ENCODE peak calls at places on chromosomes 13 and 19, in six cellular contexts. T, G, Q, V, W and O are unnamed samples.

GRCh38 chr13:106534844-106535551 is 464 bp downstream of the EFNB2 start:
- DNase-seq in G (peak), W (peak), V (no peak), Q (peak), T (peak), O (peak)

GRCh38 chr13:99119686-99120085 is 81.0 kb upstream of the UBAC2 start:
- DNase-seq in Q (no peak), T (no peak), V (no peak), G (no peak), W (no peak), O (peak)

GRCh38 chr19:6662692-6663091 is 7.3 kb downstream of the TNFSF14 start:
- DNase-seq in Q (no peak), G (no peak), W (no peak), V (no peak), T (no peak), O (no peak)

GRCh38 chr19:45607071-45608029 is 5.3 kb upstream of the GPR4 start:
- DNase-seq in W (peak), V (peak), G (peak), T (peak), Q (no peak), O (peak)

GRCh38 chr13:79434578-79434977 is 28.5 kb upstream of the RBM26 start:
- DNase-seq in Q (no peak), G (no peak), W (no peak), V (no peak), T (no peak), O (no peak)

GRCh38 chr13:85093808-85094207 is 705.4 kb downstream of the SLITRK6 start:
- DNase-seq in T (no peak), G (no peak), W (no peak), V (no peak), Q (no peak), O (no peak)

GRCh38 chr13:25973576-25973975 is 78.2 kb downstream of the SHISA2 start:
- DNase-seq in W (peak), Q (no peak), V (no peak), T (no peak), G (no peak), O (no peak)

GRCh38 chr13:45511310-45512147 is 46.8 kb downstream of the COG3 start:
- DNase-seq in W (peak), Q (peak), V (no peak), T (peak), G (peak), O (peak)

GRCh38 chr13:29921542-29921941 is 71.1 kb upstream of the UBL3 start:
- DNase-seq in Q (no peak), V (no peak), W (no peak), G (no peak), T (no peak), O (no peak)

GRCh38 chr19:52662631-52663030 is 24.5 kb upstream of the ZNF83 start:
- DNase-seq in Q (no peak), G (no peak), T (no peak), W (no peak), V (no peak), O (no peak)

GRCh38 chr19:33553530-33554310 is 32.1 kb upstream of the PEPD start:
- DNase-seq in V (no peak), T (no peak), G (no peak), Q (no peak), W (no peak), O (no peak)

GRCh38 chr19:18233224-18233825 is 7.1 kb upstream of the PDE4C start:
- DNase-seq in T (peak), V (no peak), W (peak), G (peak), Q (no peak), O (peak)

GRCh38 chr19:12137541-12137940 is 2.6 kb downstream of the ZNF20 start:
- DNase-seq in T (no peak), V (no peak), W (peak), Q (no peak), G (peak), O (peak)

DNA sequence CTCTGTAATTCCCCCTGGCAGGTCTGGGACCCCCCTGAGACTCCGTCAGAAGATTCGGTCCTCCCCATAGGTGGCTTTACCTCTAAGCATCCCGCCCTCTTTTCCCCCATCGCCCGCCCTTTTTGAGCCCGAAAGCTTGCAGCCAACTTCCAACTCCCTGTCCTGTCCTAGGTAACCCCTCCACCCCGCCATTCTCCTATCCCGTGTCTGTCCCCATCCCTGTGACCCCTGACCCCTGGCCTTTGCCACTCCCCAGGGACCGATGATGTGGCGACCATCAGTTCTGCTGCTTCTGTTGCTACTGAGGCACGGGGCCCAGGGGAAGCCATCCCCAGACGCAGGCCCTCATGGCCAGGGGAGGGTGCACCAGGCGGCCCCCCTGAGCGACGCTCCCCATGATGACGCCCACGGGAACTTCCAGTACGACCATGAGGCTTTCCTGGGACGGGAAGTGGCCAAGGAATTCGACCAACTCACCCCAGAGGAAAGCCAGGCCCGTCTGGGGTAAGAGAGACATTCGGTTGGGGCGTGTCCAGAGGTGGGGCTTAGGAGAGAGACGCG is 488 bp downstream of the RCN3 start:
- DNase-seq in W (no peak), G (no peak), V (peak), T (no peak), Q (no peak), O (no peak)
- H3K4me3 ChIP-seq in W (peak), G (no peak), V (peak), T (peak), Q (no peak), O (no peak)

GRCh38 chr19:14786421-14786851 is 8.1 kb upstream of the ADGRE2 start:
- DNase-seq in G (peak), W (peak), T (peak), Q (peak), V (no peak), O (peak)
- TF ChIP-seq CTCF in G (peak), W (peak), T (peak), Q (peak), V (no peak), O (peak)

DNA sequence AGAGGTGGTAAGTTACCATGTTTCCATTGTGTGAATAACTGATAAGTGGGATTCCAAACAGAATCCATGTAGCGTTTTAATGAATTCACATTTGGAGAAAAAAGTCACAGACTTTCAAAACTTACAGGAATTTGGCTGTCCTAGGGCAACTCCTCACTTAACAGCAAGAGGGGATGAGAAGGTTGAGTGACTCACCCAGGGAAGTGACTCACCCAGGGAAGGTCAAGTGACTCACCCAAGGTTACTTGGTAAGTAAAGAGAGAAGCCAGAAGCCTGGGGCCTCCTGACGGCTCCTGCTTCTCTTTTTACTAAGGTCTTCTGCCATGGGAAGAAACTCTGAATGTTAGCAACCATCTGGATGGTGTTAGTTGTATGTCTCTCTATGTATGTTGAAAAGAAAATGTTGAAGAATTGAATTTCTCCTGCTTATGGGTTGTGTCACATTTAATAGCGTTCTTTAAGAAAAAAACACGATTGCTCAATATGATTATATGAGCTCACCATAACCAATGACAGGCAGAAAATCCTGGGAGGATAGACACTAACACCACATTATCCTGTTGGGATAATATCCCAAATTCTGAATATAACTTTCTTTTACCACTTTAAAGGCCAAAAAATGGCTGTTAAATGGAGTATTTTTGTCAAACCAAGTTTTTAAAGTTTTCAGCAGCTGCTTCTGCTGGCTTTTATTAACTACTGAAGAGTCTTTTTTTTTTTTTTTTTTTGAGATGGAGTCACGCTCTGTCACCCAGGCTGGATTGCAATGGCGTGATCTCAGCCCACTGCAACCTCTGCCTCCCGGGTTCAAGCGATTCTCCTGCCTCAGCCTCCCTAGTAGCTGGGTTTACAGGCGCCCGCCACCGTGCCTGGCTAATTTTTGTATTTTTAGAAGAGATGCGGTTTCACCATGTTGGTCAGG is 195.6 kb downstream of the GGACT start:
- DNase-seq in V (peak), Q (no peak), T (peak), W (peak), G (no peak), O (peak)
- H3K4me3 ChIP-seq in V (no peak), Q (no peak), T (peak), W (no peak), G (no peak), O (no peak)

DNA sequence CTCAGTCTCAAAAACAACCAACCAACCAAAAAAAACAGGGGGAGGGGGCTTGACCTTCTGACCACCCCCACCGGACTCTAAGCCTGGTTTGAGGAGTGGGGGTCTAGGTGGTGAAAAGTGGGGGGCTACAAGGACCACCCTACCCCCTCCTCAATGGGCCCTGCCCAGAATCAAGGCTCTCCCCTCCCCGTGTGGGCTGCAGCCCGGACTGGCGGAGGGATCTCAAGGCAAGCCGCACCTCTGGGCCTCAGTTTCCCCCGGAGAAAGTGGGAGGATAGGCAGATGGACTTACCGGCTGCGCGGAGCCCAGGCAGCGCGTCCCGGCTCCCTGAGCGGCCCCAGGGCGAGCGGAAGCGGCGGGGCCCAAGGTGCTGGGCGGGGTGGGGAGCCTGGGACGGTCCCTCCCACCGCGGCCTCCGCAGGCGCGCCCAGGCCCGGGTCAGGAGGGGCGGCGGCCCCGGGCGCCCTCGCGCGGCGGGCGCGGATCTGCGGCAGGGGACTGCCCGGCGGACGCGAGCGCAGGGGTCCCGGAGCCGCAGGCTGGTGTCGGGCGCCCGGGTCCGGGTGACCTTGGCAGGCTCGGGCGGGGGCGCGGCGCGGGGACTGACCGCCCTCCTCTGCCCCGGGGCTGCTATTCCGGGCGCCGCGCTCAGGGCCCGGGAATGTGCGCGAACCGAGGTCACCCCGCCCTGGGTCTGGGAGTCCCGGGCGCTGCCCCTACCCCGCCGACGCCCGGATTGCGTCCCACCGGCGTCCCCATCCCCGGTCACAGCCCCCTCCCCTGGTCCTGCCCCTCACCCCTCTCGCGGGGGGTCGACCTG is at the start of gene ADAMTSL5:
- DNase-seq in T (peak), V (no peak), W (peak), G (no peak), Q (peak), O (peak)
- TF ChIP-seq CTCF in T (peak), V (no peak), W (no peak), G (no peak), Q (no peak), O (no peak)

GRCh38 chr13:91510058-91510457 is 111.6 kb downstream of the GPC5 start:
- DNase-seq in V (no peak), W (no peak), Q (no peak), G (no peak), T (no peak), O (no peak)
- H3K4me3 ChIP-seq in V (no peak), W (no peak), Q (no peak), G (no peak), T (no peak), O (no peak)